ENCODE peak calls at places on chromosomes 12 and 14, in four cellular contexts. One of them, this sample, is unnamed.

GRCh38 chr12:3107071-3107583 is 29.9 kb downstream of the TSPAN9 start:
- DNase-seq in neuronal stem cell: no peak
- DNase-seq in H1: peak; percentile 63
- DNase-seq in trophoblast cell: no peak
- DNase-seq in this sample: peak; percentile 46

GRCh38 chr12:61213646-61214045 is 1046.6 kb upstream of the USP15 start:
- DNase-seq in neuronal stem cell: no peak
- DNase-seq in trophoblast cell: no peak
- DNase-seq in H1: no peak
- DNase-seq in this sample: no peak

GRCh38 chr14:100376751-100377171 is 53.6 kb downstream of the SLC25A47 start:
- DNase-seq in neuronal stem cell: no peak
- DNase-seq in trophoblast cell: peak; percentile 55
- DNase-seq in H1: peak; percentile 60
- DNase-seq in this sample: no peak

GRCh38 chr12:65603428-65604351 is 220.6 kb upstream of the HMGA2 start:
- DNase-seq in H1: no peak
- DNase-seq in neuronal stem cell: no peak
- DNase-seq in trophoblast cell: peak; percentile 22
- DNase-seq in this sample: no peak

GRCh38 chr14:81936348-81936747 is 402.7 kb upstream of the SEL1L start:
- DNase-seq in H1: no peak
- DNase-seq in trophoblast cell: no peak
- DNase-seq in neuronal stem cell: no peak
- DNase-seq in this sample: no peak

GRCh38 chr14:75454963-75455546 is 27.2 kb downstream of the JDP2 start:
- DNase-seq in trophoblast cell: no peak
- DNase-seq in H1: no peak
- DNase-seq in neuronal stem cell: no peak
- DNase-seq in this sample: no peak

GRCh38 chr12:45343269-45344051 is 127.6 kb downstream of the ANO6 start:
- DNase-seq in H1: no peak
- DNase-seq in trophoblast cell: peak; percentile 70
- DNase-seq in neuronal stem cell: no peak
- DNase-seq in this sample: no peak

GRCh38 chr12:47360771-47361388 is 281.1 kb upstream of the AMIGO2 start:
- DNase-seq in trophoblast cell: no peak
- DNase-seq in neuronal stem cell: no peak
- DNase-seq in H1: no peak
- DNase-seq in this sample: no peak

GRCh38 chr14:90903101-90903500 is 86.9 kb upstream of the TTC7B start:
- DNase-seq in trophoblast cell: peak; percentile 48
- DNase-seq in neuronal stem cell: peak; percentile 52
- DNase-seq in H1: no peak
- DNase-seq in this sample: no peak

GRCh38 chr14:100203962-100204834 is 34.7 kb upstream of the YY1 start:
- DNase-seq in trophoblast cell: peak; percentile 85
- DNase-seq in H1: no peak
- DNase-seq in neuronal stem cell: no peak
- DNase-seq in this sample: no peak

GRCh38 chr14:68112456-68112855 is 292.9 kb downstream of the RAD51B start:
- DNase-seq in trophoblast cell: no peak
- DNase-seq in neuronal stem cell: no peak
- DNase-seq in H1: no peak
- DNase-seq in this sample: no peak

GRCh38 chr12:26648584-26648983 is 184.4 kb downstream of the ITPR2 start:
- DNase-seq in neuronal stem cell: no peak
- DNase-seq in trophoblast cell: peak; percentile 27
- DNase-seq in H1: no peak
- DNase-seq in this sample: no peak

GRCh38 chr12:109618091-109618490 is 44.5 kb downstream of the MVK start:
- DNase-seq in H1: no peak
- DNase-seq in neuronal stem cell: no peak
- DNase-seq in trophoblast cell: no peak
- DNase-seq in this sample: no peak

GRCh38 chr12:85835417-85835809 is 796 bp downstream of the RASSF9 start:
- DNase-seq in trophoblast cell: no peak
- DNase-seq in neuronal stem cell: no peak
- DNase-seq in H1: no peak
- DNase-seq in this sample: no peak

GRCh38 chr12:120737557-120738251 is 12.1 kb downstream of the ACADS start:
- DNase-seq in trophoblast cell: no peak
- DNase-seq in H1: peak; percentile 68
- DNase-seq in neuronal stem cell: no peak
- DNase-seq in this sample: peak; percentile 81

GRCh38 chr12:22415342-22416309 is 81.1 kb upstream of the ST8SIA1 start:
- DNase-seq in trophoblast cell: no peak
- DNase-seq in neuronal stem cell: no peak
- DNase-seq in H1: no peak
- DNase-seq in this sample: no peak

GRCh38 chr12:24977711-24978110 is 28.8 kb upstream of the BCAT1 start:
- DNase-seq in trophoblast cell: no peak
- DNase-seq in H1: no peak
- DNase-seq in neuronal stem cell: no peak
- DNase-seq in this sample: no peak

GRCh38 chr12:1054103-1054838 is 63.2 kb downstream of the ERC1 start:
- DNase-seq in H1: no peak
- DNase-seq in neuronal stem cell: peak; percentile 11
- DNase-seq in trophoblast cell: no peak
- DNase-seq in this sample: no peak

GRCh38 chr12:1519642-1520041 is 74.7 kb downstream of the FBXL14 start:
- DNase-seq in trophoblast cell: no peak
- DNase-seq in H1: no peak
- DNase-seq in neuronal stem cell: no peak
- DNase-seq in this sample: peak; percentile 28

GRCh38 chr12:96134200-96134599 is 60.0 kb upstream of the ELK3 start:
- DNase-seq in trophoblast cell: no peak
- DNase-seq in H1: no peak
- DNase-seq in neuronal stem cell: no peak
- DNase-seq in this sample: no peak

GRCh38 chr12:2739832-2740641 is 54.7 kb upstream of the FKBP4 start:
- DNase-seq in H1: no peak
- DNase-seq in trophoblast cell: peak; percentile 16
- DNase-seq in neuronal stem cell: peak; percentile 20
- DNase-seq in this sample: peak; percentile 25

GRCh38 chr12:128076188-128076587 is 190.8 kb upstream of the TMEM132C start:
- DNase-seq in trophoblast cell: no peak
- DNase-seq in neuronal stem cell: no peak
- DNase-seq in H1: no peak
- DNase-seq in this sample: no peak

GRCh38 chr12:46891306-46891705 is 65.5 kb upstream of the SLC38A4 start:
- DNase-seq in neuronal stem cell: no peak
- DNase-seq in H1: no peak
- DNase-seq in trophoblast cell: no peak
- DNase-seq in this sample: no peak

GRCh38 chr12:121610239-121611149 is 15.8 kb upstream of the ORAI1 start:
- DNase-seq in neuronal stem cell: no peak
- DNase-seq in trophoblast cell: no peak
- DNase-seq in H1: no peak
- DNase-seq in this sample: no peak

GRCh38 chr12:101527682-101528081 is 52.5 kb downstream of the SPIC start:
- DNase-seq in trophoblast cell: no peak
- DNase-seq in H1: no peak
- DNase-seq in neuronal stem cell: no peak
- DNase-seq in this sample: no peak

GRCh38 chr12:13734753-13735152 is 246.6 kb downstream of the GRIN2B start:
- DNase-seq in trophoblast cell: no peak
- DNase-seq in neuronal stem cell: no peak
- DNase-seq in H1: no peak
- DNase-seq in this sample: no peak

GRCh38 chr14:91140672-91141071 is 26.8 kb downstream of the DGLUCY start:
- DNase-seq in neuronal stem cell: peak; percentile 15
- DNase-seq in H1: no peak
- DNase-seq in trophoblast cell: peak; percentile 48
- DNase-seq in this sample: peak; percentile 70

GRCh38 chr12:25249951-25250738 is 584 bp downstream of the KRAS start:
- DNase-seq in trophoblast cell: no peak
- DNase-seq in neuronal stem cell: peak; percentile 27
- DNase-seq in H1: peak; percentile 63
- DNase-seq in this sample: peak; percentile 54

GRCh38 chr12:96383991-96384390 is 16.2 kb downstream of the CDK17 start:
- DNase-seq in trophoblast cell: no peak
- DNase-seq in neuronal stem cell: no peak
- DNase-seq in H1: no peak
- DNase-seq in this sample: no peak

GRCh38 chr14:30657050-30657449 is 34.9 kb downstream of the SCFD1 start:
- DNase-seq in trophoblast cell: no peak
- DNase-seq in neuronal stem cell: no peak
- DNase-seq in H1: no peak
- DNase-seq in this sample: no peak

GRCh38 chr12:91142184-91142583 is 30.9 kb upstream of the LUM start:
- DNase-seq in H1: no peak
- DNase-seq in neuronal stem cell: no peak
- DNase-seq in trophoblast cell: no peak
- DNase-seq in this sample: no peak

GRCh38 chr14:47389520-47389919 is 285.9 kb downstream of the MDGA2 start:
- DNase-seq in H1: no peak
- DNase-seq in trophoblast cell: no peak
- DNase-seq in neuronal stem cell: peak; percentile 11
- DNase-seq in this sample: peak; percentile 47

GRCh38 chr14:103625361-103626095 is 3.5 kb upstream of the KLC1 start:
- DNase-seq in H1: no peak
- DNase-seq in trophoblast cell: no peak
- DNase-seq in neuronal stem cell: no peak
- DNase-seq in this sample: no peak

GRCh38 chr12:117045175-117045997 is 53.8 kb downstream of the TESC start:
- DNase-seq in trophoblast cell: no peak
- DNase-seq in neuronal stem cell: no peak
- DNase-seq in H1: no peak
- DNase-seq in this sample: no peak

DNA sequence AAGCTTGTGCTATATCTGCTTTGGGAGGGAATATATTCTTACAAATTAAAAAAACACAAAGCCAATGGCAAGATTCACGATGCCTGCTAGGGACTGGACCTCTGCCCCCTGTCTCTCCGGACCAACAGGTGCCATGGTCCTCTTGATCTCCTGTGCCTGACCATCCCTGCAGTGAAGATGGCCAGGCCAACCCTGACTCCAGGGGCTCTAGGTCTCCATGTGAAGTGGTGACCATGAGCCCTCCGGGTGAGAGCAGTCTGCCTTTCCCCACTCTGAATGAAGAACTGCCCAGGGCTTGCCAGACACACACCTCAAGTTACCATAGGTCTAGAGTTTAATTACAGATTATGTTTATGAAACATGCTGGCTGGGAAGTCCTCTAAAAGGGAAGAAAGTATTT is 1.5 kb downstream of the ARHGDIB start:
- DNase-seq in trophoblast cell: no peak
- DNase-seq in neuronal stem cell: no peak
- DNase-seq in H1: no peak
- DNase-seq in this sample: no peak
- H2BK12ac ChIP-seq in trophoblast cell: peak overlapping the region; percentile 81
- H2BK12ac ChIP-seq in neuronal stem cell: no peak overlapping the region
- H2BK12ac ChIP-seq in H1: no peak overlapping the region
- H2BK12ac ChIP-seq in this sample: no peak overlapping the region

GRCh38 chr14:61524936-61525292 is 170.4 kb upstream of the HIF1A start:
- DNase-seq in trophoblast cell: no peak
- DNase-seq in H1: no peak
- DNase-seq in neuronal stem cell: no peak
- DNase-seq in this sample: no peak
- H2BK12ac ChIP-seq in trophoblast cell: peak overlapping the region; percentile 74
- H2BK12ac ChIP-seq in H1: no peak overlapping the region
- H2BK12ac ChIP-seq in neuronal stem cell: no peak overlapping the region
- H2BK12ac ChIP-seq in this sample: no peak overlapping the region

DNA sequence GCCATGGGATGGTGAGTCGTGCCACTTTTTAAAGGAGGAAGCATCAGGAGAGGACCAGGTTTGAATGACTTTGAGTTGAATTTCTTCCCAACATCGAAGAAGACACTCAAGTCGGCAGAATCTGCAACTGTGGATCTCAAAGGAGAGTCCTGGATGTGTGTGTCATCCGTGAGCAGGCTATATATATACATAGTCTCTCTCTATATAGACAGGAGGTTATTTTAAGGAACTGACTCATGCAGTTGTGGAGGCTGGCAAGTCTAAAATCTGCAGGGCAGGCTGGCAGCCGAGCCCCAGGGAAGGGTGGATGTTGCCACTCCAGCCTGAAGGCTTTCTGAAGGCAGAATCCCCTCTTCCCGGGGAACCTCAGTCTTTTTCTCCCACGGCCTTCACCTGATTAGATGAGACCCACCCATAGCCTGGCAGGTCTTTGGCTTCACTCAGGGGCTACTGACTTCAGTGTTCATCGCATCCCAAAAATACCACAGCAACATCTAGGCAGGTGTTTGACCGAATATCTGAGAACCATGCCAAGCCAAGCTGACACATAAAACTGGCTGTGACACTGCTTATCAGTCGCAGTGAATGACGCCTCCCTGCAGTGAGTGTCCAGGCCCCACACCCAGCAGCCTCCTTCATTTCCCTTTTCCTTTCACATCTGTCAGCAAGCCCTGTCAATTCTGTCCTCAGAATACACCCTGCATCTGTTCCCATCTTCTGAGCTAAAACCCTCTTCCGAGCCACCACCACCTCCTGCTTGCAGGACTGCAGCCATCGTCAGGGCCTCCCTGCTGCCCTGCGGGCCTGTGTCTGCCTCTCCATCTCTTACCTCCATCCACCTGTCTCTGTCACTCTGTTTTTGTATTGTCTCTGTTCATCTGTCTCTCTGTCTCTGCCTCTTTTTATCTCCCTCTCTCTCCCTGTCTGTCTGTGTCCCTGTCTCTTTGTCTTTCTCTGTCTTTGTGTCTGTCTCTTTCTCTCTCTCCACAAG is 54.0 kb downstream of the ZNF664 start:
- DNase-seq in trophoblast cell: no peak
- DNase-seq in H1: peak; percentile 23
- DNase-seq in neuronal stem cell: no peak
- DNase-seq in this sample: peak; percentile 16
- H2BK12ac ChIP-seq in trophoblast cell: peak overlapping the region; percentile 35
- H2BK12ac ChIP-seq in H1: no peak overlapping the region
- H2BK12ac ChIP-seq in neuronal stem cell: no peak overlapping the region
- H2BK12ac ChIP-seq in this sample: no peak overlapping the region

GRCh38 chr14:76938092-76938500 is 90.4 kb downstream of the IRF2BPL start:
- DNase-seq in trophoblast cell: no peak
- DNase-seq in neuronal stem cell: no peak
- DNase-seq in H1: no peak
- DNase-seq in this sample: no peak
- H2BK12ac ChIP-seq in trophoblast cell: no peak overlapping the region
- H2BK12ac ChIP-seq in neuronal stem cell: peak overlapping the region; percentile 24
- H2BK12ac ChIP-seq in H1: no peak overlapping the region
- H2BK12ac ChIP-seq in this sample: no peak overlapping the region

GRCh38 chr12:94304012-94304411 is 155.6 kb downstream of the PLXNC1 start:
- DNase-seq in H1: no peak
- DNase-seq in trophoblast cell: no peak
- DNase-seq in neuronal stem cell: no peak
- DNase-seq in this sample: peak; percentile 25

GRCh38 chr12:94305293-94305957 is 154.2 kb downstream of the CEP83 start:
- DNase-seq in trophoblast cell: no peak
- DNase-seq in H1: no peak
- DNase-seq in neuronal stem cell: no peak
- DNase-seq in this sample: peak; percentile 29

GRCh38 chr12:94309348-94309747 is 150.3 kb downstream of the CEP83 start:
- DNase-seq in trophoblast cell: no peak
- DNase-seq in neuronal stem cell: no peak
- DNase-seq in H1: no peak
- DNase-seq in this sample: no peak

GRCh38 chr12:94308612-94309011 is 151.1 kb downstream of the CEP83 start:
- DNase-seq in trophoblast cell: no peak
- DNase-seq in neuronal stem cell: no peak
- DNase-seq in H1: no peak
- DNase-seq in this sample: no peak

GRCh38 chr12:94304566-94305061 is 155.1 kb downstream of the CEP83 start:
- DNase-seq in trophoblast cell: peak; percentile 93
- DNase-seq in neuronal stem cell: no peak
- DNase-seq in H1: no peak
- DNase-seq in this sample: peak; percentile 84
- H2BK12ac ChIP-seq in trophoblast cell: no peak overlapping the region
- H2BK12ac ChIP-seq in neuronal stem cell: no peak overlapping the region
- H2BK12ac ChIP-seq in H1: peak overlapping the region; percentile 10
- H2BK12ac ChIP-seq in this sample: no peak overlapping the region